ENCODE peak calls at places on chromosome 6, in five cellular contexts. E, Q, J, U and F are unnamed samples.
A peak's percentile ranks its signal among the peaks of the same experiment; 100 is the strongest.

GRCh38 chr6:68778356-68779020 is 143.4 kb downstream of the ADGRB3 start:
- DNase-seq in E (peak; percentile 15), Q (peak; percentile 96), J (no peak), U (no peak), F (no peak)

GRCh38 chr6:141133836-141134235 is 998.9 kb upstream of the GJE1 start:
- DNase-seq in E (no peak), Q (no peak), J (no peak), U (no peak), F (no peak)

GRCh38 chr6:145257757-145258521 is 477.4 kb downstream of the EPM2A start:
- DNase-seq in E (no peak), Q (no peak), J (no peak), U (no peak), F (no peak)

GRCh38 chr6:110329729-110330436 is 28.3 kb downstream of the METTL24 start:
- DNase-seq in E (no peak), Q (no peak), J (no peak), U (no peak), F (peak; percentile 31)

GRCh38 chr6:127586372-127586771 is 9.4 kb downstream of the C6orf58 start:
- DNase-seq in E (no peak), Q (no peak), J (no peak), U (no peak), F (no peak)

GRCh38 chr6:162854734-162855191 is 127.0 kb downstream of the PACRG start:
- DNase-seq in E (no peak), Q (peak; percentile 9), J (no peak), U (no peak), F (no peak)

GRCh38 chr6:37673436-37673835 is 24.2 kb downstream of the MDGA1 start:
- DNase-seq in E (no peak), Q (peak; percentile 74), J (no peak), U (no peak), F (no peak)

GRCh38 chr6:43159599-43159998 is 11.5 kb upstream of the SRF start:
- DNase-seq in E (no peak), Q (no peak), J (no peak), U (no peak), F (no peak)

GRCh38 chr6:125753218-125753936 is 3.9 kb downstream of the HEY2 start:
- DNase-seq in E (no peak), Q (peak; percentile 55), J (no peak), U (no peak), F (no peak)